ENCODE peak calls at places on chromosomes 1 and 21, in ten cellular contexts. One of them, this sample, is unnamed.

GRCh38 chr1:151568626-151569088 is 28.5 kb downstream of the TUFT1 start:
- DNase-seq in cardiac fibroblast: no peak
- DNase-seq in epithelial cell of esophagus: peak
- DNase-seq in IMR-90: no peak
- DNase-seq in colonic mucosa: peak
- DNase-seq in Karpas-422: no peak
- DNase-seq in activated T-cell treated with anti-CD3 and anti-CD28 coated beads for 1 hour: no peak
- DNase-seq in mesothelial cell of epicardium: no peak
- DNase-seq in M059J: no peak
- DNase-seq in COR-L47: no peak
- DNase-seq in this sample: no peak

GRCh38 chr1:155005076-155005971 is 2.7 kb downstream of the ZBTB7B start:
- DNase-seq in cardiac fibroblast: no peak
- DNase-seq in epithelial cell of esophagus: peak
- DNase-seq in IMR-90: no peak
- DNase-seq in colonic mucosa: peak
- DNase-seq in Karpas-422: peak
- DNase-seq in activated T-cell treated with anti-CD3 and anti-CD28 coated beads for 1 hour: no peak
- DNase-seq in mesothelial cell of epicardium: no peak
- DNase-seq in M059J: peak
- DNase-seq in COR-L47: peak
- DNase-seq in this sample: no peak

GRCh38 chr1:206687915-206688442 is 3.3 kb downstream of the MAPKAPK2 start:
- DNase-seq in cardiac fibroblast: peak
- DNase-seq in epithelial cell of esophagus: peak
- DNase-seq in IMR-90: peak
- DNase-seq in colonic mucosa: no peak
- DNase-seq in Karpas-422: no peak
- DNase-seq in activated T-cell treated with anti-CD3 and anti-CD28 coated beads for 1 hour: no peak
- DNase-seq in mesothelial cell of epicardium: no peak
- DNase-seq in M059J: peak
- DNase-seq in COR-L47: no peak
- DNase-seq in this sample: peak

GRCh38 chr1:29383972-29384371 is 147.7 kb downstream of the PTPRU start:
- DNase-seq in cardiac fibroblast: peak
- DNase-seq in epithelial cell of esophagus: peak
- DNase-seq in IMR-90: peak
- DNase-seq in colonic mucosa: no peak
- DNase-seq in Karpas-422: no peak
- DNase-seq in activated T-cell treated with anti-CD3 and anti-CD28 coated beads for 1 hour: no peak
- DNase-seq in mesothelial cell of epicardium: peak
- DNase-seq in M059J: peak
- DNase-seq in COR-L47: no peak
- DNase-seq in this sample: peak

GRCh38 chr1:162145280-162145965 is 75.9 kb downstream of the NOS1AP start:
- DNase-seq in cardiac fibroblast: no peak
- DNase-seq in epithelial cell of esophagus: no peak
- DNase-seq in IMR-90: no peak
- DNase-seq in colonic mucosa: no peak
- DNase-seq in Karpas-422: no peak
- DNase-seq in activated T-cell treated with anti-CD3 and anti-CD28 coated beads for 1 hour: no peak
- DNase-seq in mesothelial cell of epicardium: no peak
- DNase-seq in M059J: no peak
- DNase-seq in COR-L47: peak
- DNase-seq in this sample: no peak

GRCh38 chr1:225849905-225850304 is 32.3 kb downstream of the TMEM63A start:
- DNase-seq in cardiac fibroblast: no peak
- DNase-seq in epithelial cell of esophagus: no peak
- DNase-seq in IMR-90: no peak
- DNase-seq in colonic mucosa: no peak
- DNase-seq in Karpas-422: no peak
- DNase-seq in activated T-cell treated with anti-CD3 and anti-CD28 coated beads for 1 hour: peak
- DNase-seq in mesothelial cell of epicardium: no peak
- DNase-seq in M059J: no peak
- DNase-seq in COR-L47: no peak
- DNase-seq in this sample: no peak

GRCh38 chr1:216535059-216535458 is 111.8 kb upstream of the USH2A start:
- DNase-seq in cardiac fibroblast: peak
- DNase-seq in epithelial cell of esophagus: peak
- DNase-seq in IMR-90: peak
- DNase-seq in colonic mucosa: no peak
- DNase-seq in Karpas-422: no peak
- DNase-seq in activated T-cell treated with anti-CD3 and anti-CD28 coated beads for 1 hour: no peak
- DNase-seq in mesothelial cell of epicardium: no peak
- DNase-seq in M059J: no peak
- DNase-seq in COR-L47: no peak
- DNase-seq in this sample: peak

GRCh38 chr1:213166868-213167267 is 115.8 kb downstream of the RPS6KC1 start:
- DNase-seq in cardiac fibroblast: no peak
- DNase-seq in epithelial cell of esophagus: no peak
- DNase-seq in IMR-90: no peak
- DNase-seq in colonic mucosa: no peak
- DNase-seq in Karpas-422: no peak
- DNase-seq in activated T-cell treated with anti-CD3 and anti-CD28 coated beads for 1 hour: no peak
- DNase-seq in mesothelial cell of epicardium: no peak
- DNase-seq in M059J: no peak
- DNase-seq in COR-L47: no peak
- DNase-seq in this sample: peak

GRCh38 chr1:223846668-223847007 is 891 bp upstream of the TP53BP2 start:
- DNase-seq in cardiac fibroblast: no peak
- DNase-seq in epithelial cell of esophagus: peak
- DNase-seq in IMR-90: no peak
- DNase-seq in colonic mucosa: peak
- DNase-seq in Karpas-422: no peak
- DNase-seq in activated T-cell treated with anti-CD3 and anti-CD28 coated beads for 1 hour: no peak
- DNase-seq in mesothelial cell of epicardium: peak
- DNase-seq in M059J: peak
- DNase-seq in COR-L47: no peak
- DNase-seq in this sample: no peak

GRCh38 chr1:223201967-223202366 is 58.9 kb upstream of the TLR5 start:
- DNase-seq in cardiac fibroblast: no peak
- DNase-seq in epithelial cell of esophagus: peak
- DNase-seq in IMR-90: no peak
- DNase-seq in colonic mucosa: no peak
- DNase-seq in Karpas-422: no peak
- DNase-seq in activated T-cell treated with anti-CD3 and anti-CD28 coated beads for 1 hour: no peak
- DNase-seq in mesothelial cell of epicardium: no peak
- DNase-seq in M059J: no peak
- DNase-seq in COR-L47: peak
- DNase-seq in this sample: no peak

GRCh38 chr1:96833376-96833775 is 111.8 kb downstream of the PTBP2 start:
- DNase-seq in cardiac fibroblast: no peak
- DNase-seq in epithelial cell of esophagus: no peak
- DNase-seq in IMR-90: no peak
- DNase-seq in colonic mucosa: no peak
- DNase-seq in Karpas-422: no peak
- DNase-seq in activated T-cell treated with anti-CD3 and anti-CD28 coated beads for 1 hour: no peak
- DNase-seq in mesothelial cell of epicardium: no peak
- DNase-seq in M059J: no peak
- DNase-seq in COR-L47: no peak
- DNase-seq in this sample: no peak

GRCh38 chr1:24119859-24120756 is 8.2 kb upstream of the MYOM3 start:
- DNase-seq in cardiac fibroblast: peak
- DNase-seq in epithelial cell of esophagus: peak
- DNase-seq in IMR-90: peak
- DNase-seq in colonic mucosa: peak
- DNase-seq in Karpas-422: no peak
- DNase-seq in activated T-cell treated with anti-CD3 and anti-CD28 coated beads for 1 hour: no peak
- DNase-seq in mesothelial cell of epicardium: no peak
- DNase-seq in M059J: no peak
- DNase-seq in COR-L47: no peak
- DNase-seq in this sample: peak

GRCh38 chr1:163307479-163308171 is 14.1 kb upstream of the NUF2 start:
- DNase-seq in cardiac fibroblast: peak
- DNase-seq in epithelial cell of esophagus: peak
- DNase-seq in IMR-90: peak
- DNase-seq in colonic mucosa: no peak
- DNase-seq in Karpas-422: no peak
- DNase-seq in activated T-cell treated with anti-CD3 and anti-CD28 coated beads for 1 hour: no peak
- DNase-seq in mesothelial cell of epicardium: no peak
- DNase-seq in M059J: peak
- DNase-seq in COR-L47: no peak
- DNase-seq in this sample: peak

GRCh38 chr21:35904995-35905972 is 155.0 kb downstream of the SETD4 start:
- DNase-seq in cardiac fibroblast: peak
- DNase-seq in epithelial cell of esophagus: no peak
- DNase-seq in IMR-90: no peak
- DNase-seq in colonic mucosa: no peak
- DNase-seq in Karpas-422: no peak
- DNase-seq in activated T-cell treated with anti-CD3 and anti-CD28 coated beads for 1 hour: no peak
- DNase-seq in mesothelial cell of epicardium: no peak
- DNase-seq in M059J: peak
- DNase-seq in COR-L47: no peak
- DNase-seq in this sample: peak

GRCh38 chr1:31669786-31670582 is 25.3 kb upstream of the PEF1 start:
- DNase-seq in cardiac fibroblast: peak
- DNase-seq in epithelial cell of esophagus: peak
- DNase-seq in IMR-90: peak
- DNase-seq in colonic mucosa: peak
- DNase-seq in Karpas-422: peak
- DNase-seq in activated T-cell treated with anti-CD3 and anti-CD28 coated beads for 1 hour: peak
- DNase-seq in mesothelial cell of epicardium: peak
- DNase-seq in M059J: peak
- DNase-seq in COR-L47: peak
- DNase-seq in this sample: peak

GRCh38 chr1:147515046-147515869 is 26.0 kb upstream of the BCL9 start:
- DNase-seq in cardiac fibroblast: peak
- DNase-seq in epithelial cell of esophagus: peak
- DNase-seq in IMR-90: peak
- DNase-seq in colonic mucosa: peak
- DNase-seq in Karpas-422: no peak
- DNase-seq in activated T-cell treated with anti-CD3 and anti-CD28 coated beads for 1 hour: no peak
- DNase-seq in mesothelial cell of epicardium: no peak
- DNase-seq in M059J: peak
- DNase-seq in COR-L47: peak
- DNase-seq in this sample: peak

GRCh38 chr1:219757890-219758289 is 145.0 kb upstream of the ZC3H11B start:
- DNase-seq in cardiac fibroblast: no peak
- DNase-seq in epithelial cell of esophagus: peak
- DNase-seq in IMR-90: no peak
- DNase-seq in colonic mucosa: no peak
- DNase-seq in Karpas-422: no peak
- DNase-seq in activated T-cell treated with anti-CD3 and anti-CD28 coated beads for 1 hour: no peak
- DNase-seq in mesothelial cell of epicardium: peak
- DNase-seq in M059J: no peak
- DNase-seq in COR-L47: no peak
- DNase-seq in this sample: peak

GRCh38 chr1:181126871-181127587 is 38.5 kb downstream of the IER5 start:
- DNase-seq in cardiac fibroblast: peak
- DNase-seq in epithelial cell of esophagus: peak
- DNase-seq in IMR-90: no peak
- DNase-seq in colonic mucosa: no peak
- DNase-seq in Karpas-422: no peak
- DNase-seq in activated T-cell treated with anti-CD3 and anti-CD28 coated beads for 1 hour: no peak
- DNase-seq in mesothelial cell of epicardium: no peak
- DNase-seq in M059J: peak
- DNase-seq in COR-L47: peak
- DNase-seq in this sample: no peak

GRCh38 chr1:75953461-75953860 is 21.3 kb upstream of the ASB17 start:
- DNase-seq in cardiac fibroblast: no peak
- DNase-seq in epithelial cell of esophagus: no peak
- DNase-seq in IMR-90: no peak
- DNase-seq in colonic mucosa: no peak
- DNase-seq in Karpas-422: no peak
- DNase-seq in activated T-cell treated with anti-CD3 and anti-CD28 coated beads for 1 hour: no peak
- DNase-seq in mesothelial cell of epicardium: no peak
- DNase-seq in M059J: no peak
- DNase-seq in COR-L47: no peak
- DNase-seq in this sample: no peak

GRCh38 chr21:38664315-38664714 is 141.4 kb upstream of the ETS2 start:
- DNase-seq in cardiac fibroblast: no peak
- DNase-seq in epithelial cell of esophagus: no peak
- DNase-seq in IMR-90: no peak
- DNase-seq in colonic mucosa: no peak
- DNase-seq in Karpas-422: no peak
- DNase-seq in activated T-cell treated with anti-CD3 and anti-CD28 coated beads for 1 hour: no peak
- DNase-seq in mesothelial cell of epicardium: no peak
- DNase-seq in M059J: no peak
- DNase-seq in COR-L47: no peak
- DNase-seq in this sample: no peak

GRCh38 chr1:174007846-174008245 is 14.3 kb downstream of the RC3H1 start:
- DNase-seq in cardiac fibroblast: peak
- DNase-seq in epithelial cell of esophagus: peak
- DNase-seq in IMR-90: peak
- DNase-seq in colonic mucosa: no peak
- DNase-seq in Karpas-422: no peak
- DNase-seq in activated T-cell treated with anti-CD3 and anti-CD28 coated beads for 1 hour: no peak
- DNase-seq in mesothelial cell of epicardium: no peak
- DNase-seq in M059J: peak
- DNase-seq in COR-L47: no peak
- DNase-seq in this sample: no peak

GRCh38 chr1:119838255-119838654 is 27.0 kb upstream of the REG4 start:
- DNase-seq in cardiac fibroblast: peak
- DNase-seq in epithelial cell of esophagus: peak
- DNase-seq in IMR-90: peak
- DNase-seq in colonic mucosa: no peak
- DNase-seq in Karpas-422: no peak
- DNase-seq in activated T-cell treated with anti-CD3 and anti-CD28 coated beads for 1 hour: no peak
- DNase-seq in mesothelial cell of epicardium: no peak
- DNase-seq in M059J: no peak
- DNase-seq in COR-L47: no peak
- DNase-seq in this sample: no peak

GRCh38 chr1:89884718-89885596 is 64.1 kb downstream of the LRRC8D start:
- DNase-seq in cardiac fibroblast: peak
- DNase-seq in epithelial cell of esophagus: peak
- DNase-seq in IMR-90: peak
- DNase-seq in colonic mucosa: no peak
- DNase-seq in Karpas-422: no peak
- DNase-seq in activated T-cell treated with anti-CD3 and anti-CD28 coated beads for 1 hour: no peak
- DNase-seq in mesothelial cell of epicardium: no peak
- DNase-seq in M059J: no peak
- DNase-seq in COR-L47: no peak
- DNase-seq in this sample: peak

GRCh38 chr1:46076343-46076742 is 56.1 kb downstream of the PIK3R3 start:
- DNase-seq in cardiac fibroblast: no peak
- DNase-seq in epithelial cell of esophagus: no peak
- DNase-seq in IMR-90: no peak
- DNase-seq in colonic mucosa: no peak
- DNase-seq in Karpas-422: no peak
- DNase-seq in activated T-cell treated with anti-CD3 and anti-CD28 coated beads for 1 hour: no peak
- DNase-seq in mesothelial cell of epicardium: no peak
- DNase-seq in M059J: no peak
- DNase-seq in COR-L47: no peak
- DNase-seq in this sample: no peak

GRCh38 chr1:31295874-31296485 is 608 bp downstream of the SNRNP40 start:
- DNase-seq in cardiac fibroblast: peak
- DNase-seq in epithelial cell of esophagus: no peak
- DNase-seq in IMR-90: no peak
- DNase-seq in colonic mucosa: no peak
- DNase-seq in Karpas-422: no peak
- DNase-seq in activated T-cell treated with anti-CD3 and anti-CD28 coated beads for 1 hour: no peak
- DNase-seq in mesothelial cell of epicardium: no peak
- DNase-seq in M059J: no peak
- DNase-seq in COR-L47: no peak
- DNase-seq in this sample: no peak

This sample was measured in fibroblast of the aortic adventitia.